ENCODE peak calls at places on chromosomes 1 and 21, in six cellular contexts. One of them, this sample, is unnamed.

GRCh38 chr1:201634261-201634660 is 95.3 kb downstream of the NAV1 start:
- DNase-seq in Peyer's patch: no peak
- DNase-seq in breast epithelium: no peak
- DNase-seq in fibroblast of lung: peak; percentile 64
- DNase-seq in endothelial cell of umbilical vein: peak; percentile 56
- DNase-seq in uterus: no peak
- DNase-seq in this sample: no peak

GRCh38 chr1:206905295-206906164 is 8.3 kb downstream of the IL24 start:
- DNase-seq in Peyer's patch: no peak
- DNase-seq in breast epithelium: no peak
- DNase-seq in fibroblast of lung: peak; percentile 94
- DNase-seq in endothelial cell of umbilical vein: no peak
- DNase-seq in uterus: no peak
- DNase-seq in this sample: no peak

GRCh38 chr1:156641761-156642264 is at the start of gene BCAN:
- DNase-seq in Peyer's patch: no peak
- DNase-seq in breast epithelium: no peak
- DNase-seq in fibroblast of lung: no peak
- DNase-seq in endothelial cell of umbilical vein: no peak
- DNase-seq in uterus: peak; percentile 61
- DNase-seq in this sample: no peak

GRCh38 chr1:158037876-158038359 is 44.5 kb downstream of the KIRREL1 start:
- DNase-seq in Peyer's patch: no peak
- DNase-seq in breast epithelium: no peak
- DNase-seq in fibroblast of lung: peak; percentile 51
- DNase-seq in endothelial cell of umbilical vein: peak; percentile 58
- DNase-seq in uterus: no peak
- DNase-seq in this sample: no peak

GRCh38 chr1:28369518-28370219 is at the start of gene PHACTR4:
- DNase-seq in Peyer's patch: peak; percentile 88
- DNase-seq in breast epithelium: peak; percentile 90
- DNase-seq in fibroblast of lung: peak; percentile 93
- DNase-seq in endothelial cell of umbilical vein: peak; percentile 90
- DNase-seq in uterus: peak; percentile 90
- DNase-seq in this sample: peak; percentile 96

GRCh38 chr1:164610528-164611222 is 51.7 kb downstream of the PBX1 start:
- DNase-seq in Peyer's patch: no peak
- DNase-seq in breast epithelium: no peak
- DNase-seq in fibroblast of lung: no peak
- DNase-seq in endothelial cell of umbilical vein: no peak
- DNase-seq in uterus: no peak
- DNase-seq in this sample: no peak

GRCh38 chr1:109730666-109731065 is 10.2 kb downstream of the GSTM3 start:
- DNase-seq in Peyer's patch: no peak
- DNase-seq in breast epithelium: no peak
- DNase-seq in fibroblast of lung: peak; percentile 71
- DNase-seq in endothelial cell of umbilical vein: no peak
- DNase-seq in uterus: no peak
- DNase-seq in this sample: no peak

GRCh38 chr1:53172751-53173498 is 23.7 kb upstream of the CPT2 start:
- DNase-seq in Peyer's patch: peak; percentile 31
- DNase-seq in breast epithelium: no peak
- DNase-seq in fibroblast of lung: no peak
- DNase-seq in endothelial cell of umbilical vein: no peak
- DNase-seq in uterus: no peak
- DNase-seq in this sample: peak; percentile 61

GRCh38 chr1:159800177-159800935 is 1.8 kb upstream of the FCRL6 start:
- DNase-seq in Peyer's patch: peak; percentile 48
- DNase-seq in breast epithelium: no peak
- DNase-seq in fibroblast of lung: no peak
- DNase-seq in endothelial cell of umbilical vein: no peak
- DNase-seq in uterus: no peak
- DNase-seq in this sample: peak; percentile 40

GRCh38 chr1:207510444-207510843 is 14.5 kb downstream of the CR1 start:
- DNase-seq in Peyer's patch: no peak
- DNase-seq in breast epithelium: no peak
- DNase-seq in fibroblast of lung: no peak
- DNase-seq in endothelial cell of umbilical vein: no peak
- DNase-seq in uterus: no peak
- DNase-seq in this sample: no peak

GRCh38 chr1:218494449-218494852 is 149.3 kb downstream of the TGFB2 start:
- DNase-seq in Peyer's patch: no peak
- DNase-seq in breast epithelium: no peak
- DNase-seq in fibroblast of lung: no peak
- DNase-seq in endothelial cell of umbilical vein: no peak
- DNase-seq in uterus: no peak
- DNase-seq in this sample: no peak

GRCh38 chr1:114956570-114956969 is 73.1 kb upstream of the TSHB start:
- DNase-seq in Peyer's patch: no peak
- DNase-seq in breast epithelium: no peak
- DNase-seq in fibroblast of lung: peak; percentile 1
- DNase-seq in endothelial cell of umbilical vein: peak; percentile 14
- DNase-seq in uterus: no peak
- DNase-seq in this sample: peak; percentile 17

GRCh38 chr1:150889650-150890416 is 2.9 kb downstream of the CTXND2 start:
- DNase-seq in Peyer's patch: no peak
- DNase-seq in breast epithelium: no peak
- DNase-seq in fibroblast of lung: no peak
- DNase-seq in endothelial cell of umbilical vein: no peak
- DNase-seq in uterus: no peak
- DNase-seq in this sample: no peak

GRCh38 chr1:183996396-183996795 is 41.1 kb downstream of the COLGALT2 start:
- DNase-seq in Peyer's patch: no peak
- DNase-seq in breast epithelium: no peak
- DNase-seq in fibroblast of lung: no peak
- DNase-seq in endothelial cell of umbilical vein: no peak
- DNase-seq in uterus: no peak
- DNase-seq in this sample: no peak

GRCh38 chr21:23837564-23837963 is 1769.7 kb downstream of the MRPL39 start:
- DNase-seq in Peyer's patch: no peak
- DNase-seq in breast epithelium: no peak
- DNase-seq in fibroblast of lung: no peak
- DNase-seq in endothelial cell of umbilical vein: no peak
- DNase-seq in uterus: no peak
- DNase-seq in this sample: no peak

GRCh38 chr1:100869996-100870395 is 24.6 kb downstream of the EXTL2 start:
- DNase-seq in Peyer's patch: no peak
- DNase-seq in breast epithelium: no peak
- DNase-seq in fibroblast of lung: no peak
- DNase-seq in endothelial cell of umbilical vein: no peak
- DNase-seq in uterus: no peak
- DNase-seq in this sample: no peak

GRCh38 chr1:11132571-11133293 is 33.1 kb upstream of the EXOSC10 start:
- DNase-seq in Peyer's patch: no peak
- DNase-seq in breast epithelium: no peak
- DNase-seq in fibroblast of lung: no peak
- DNase-seq in endothelial cell of umbilical vein: no peak
- DNase-seq in uterus: no peak
- DNase-seq in this sample: no peak

GRCh38 chr1:231515748-231516147 is 12.7 kb upstream of the TSNAX start:
- DNase-seq in Peyer's patch: no peak
- DNase-seq in breast epithelium: no peak
- DNase-seq in fibroblast of lung: no peak
- DNase-seq in endothelial cell of umbilical vein: no peak
- DNase-seq in uterus: no peak
- DNase-seq in this sample: no peak

GRCh38 chr1:57470028-57470427 is 46.2 kb upstream of the DAB1 start:
- DNase-seq in Peyer's patch: no peak
- DNase-seq in breast epithelium: no peak
- DNase-seq in fibroblast of lung: peak; percentile 83
- DNase-seq in endothelial cell of umbilical vein: no peak
- DNase-seq in uterus: no peak
- DNase-seq in this sample: no peak

GRCh38 chr1:165659581-165659895 is 28.5 kb downstream of the MGST3 start:
- DNase-seq in Peyer's patch: no peak
- DNase-seq in breast epithelium: no peak
- DNase-seq in fibroblast of lung: no peak
- DNase-seq in endothelial cell of umbilical vein: no peak
- DNase-seq in uterus: no peak
- DNase-seq in this sample: no peak

GRCh38 chr1:159881930-159882839 is 17.8 kb downstream of the CFAP45 start:
- DNase-seq in Peyer's patch: peak; percentile 54
- DNase-seq in breast epithelium: peak; percentile 99
- DNase-seq in fibroblast of lung: peak; percentile 99
- DNase-seq in endothelial cell of umbilical vein: peak; percentile 89
- DNase-seq in uterus: peak; percentile 57
- DNase-seq in this sample: peak; percentile 98

DNA sequence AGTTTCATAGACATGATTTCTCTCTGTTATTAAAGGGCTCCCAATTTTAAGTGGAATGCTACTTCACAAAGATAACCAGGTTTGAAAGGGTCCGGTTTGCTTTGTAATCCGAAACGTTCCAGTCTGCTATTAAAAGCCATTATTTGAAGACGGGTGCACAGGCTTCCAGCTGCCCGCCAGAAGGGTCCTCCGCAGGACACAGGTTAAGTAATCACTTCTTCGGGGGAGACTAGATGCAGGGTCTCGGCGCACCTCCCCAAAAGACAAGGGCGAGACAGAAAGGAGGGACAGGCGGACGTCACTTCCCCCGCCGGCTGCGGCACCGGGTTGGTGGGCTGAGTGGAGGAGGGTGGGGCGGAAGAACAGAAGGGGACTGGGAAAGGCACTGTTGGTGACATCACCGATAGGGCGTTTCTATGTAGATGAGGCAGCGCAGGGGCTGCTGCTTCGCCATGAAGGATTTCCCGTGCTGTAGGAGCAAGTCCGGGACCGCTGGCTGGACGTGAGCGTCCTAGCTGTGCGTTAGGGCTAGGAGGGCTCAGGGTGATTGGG is 8.9 kb downstream of the RNU1-2 start:
- DNase-seq in Peyer's patch: peak; percentile 99
- DNase-seq in breast epithelium: peak; percentile 100
- DNase-seq in fibroblast of lung: peak; percentile 96
- DNase-seq in endothelial cell of umbilical vein: peak; percentile 99
- DNase-seq in uterus: peak; percentile 99
- DNase-seq in this sample: peak; percentile 98
- H3K4me1 ChIP-seq in Peyer's patch: peaks cover 4% of the 10 kb centered on the region
- H3K4me1 ChIP-seq in breast epithelium: no peaks in the 10 kb centered on the region
- H3K4me1 ChIP-seq in fibroblast of lung: peaks cover 11% of the 10 kb centered on the region
- H3K4me1 ChIP-seq in endothelial cell of umbilical vein: peaks cover 19% of the 10 kb centered on the region
- H3K4me1 ChIP-seq in uterus: peaks cover 3% of the 10 kb centered on the region
- H3K4me1 ChIP-seq in this sample: no peaks in the 10 kb centered on the region

GRCh38 chr1:228869312-228869824 is 134.1 kb downstream of the RHOU start:
- DNase-seq in Peyer's patch: no peak
- DNase-seq in breast epithelium: no peak
- DNase-seq in fibroblast of lung: no peak
- DNase-seq in endothelial cell of umbilical vein: no peak
- DNase-seq in uterus: no peak
- DNase-seq in this sample: no peak

GRCh38 chr1:228873714-228874113 is 138.4 kb downstream of the RHOU start:
- DNase-seq in Peyer's patch: no peak
- DNase-seq in breast epithelium: no peak
- DNase-seq in fibroblast of lung: no peak
- DNase-seq in endothelial cell of umbilical vein: no peak
- DNase-seq in uterus: no peak
- DNase-seq in this sample: no peak

GRCh38 chr1:228872080-228872479 is 136.8 kb downstream of the RHOU start:
- DNase-seq in Peyer's patch: no peak
- DNase-seq in breast epithelium: no peak
- DNase-seq in fibroblast of lung: no peak
- DNase-seq in endothelial cell of umbilical vein: no peak
- DNase-seq in uterus: no peak
- DNase-seq in this sample: no peak

GRCh38 chr1:228870041-228870713 is 134.9 kb downstream of the RHOU start:
- DNase-seq in Peyer's patch: no peak
- DNase-seq in breast epithelium: no peak
- DNase-seq in fibroblast of lung: no peak
- DNase-seq in endothelial cell of umbilical vein: no peak
- DNase-seq in uterus: no peak
- DNase-seq in this sample: no peak

DNA sequence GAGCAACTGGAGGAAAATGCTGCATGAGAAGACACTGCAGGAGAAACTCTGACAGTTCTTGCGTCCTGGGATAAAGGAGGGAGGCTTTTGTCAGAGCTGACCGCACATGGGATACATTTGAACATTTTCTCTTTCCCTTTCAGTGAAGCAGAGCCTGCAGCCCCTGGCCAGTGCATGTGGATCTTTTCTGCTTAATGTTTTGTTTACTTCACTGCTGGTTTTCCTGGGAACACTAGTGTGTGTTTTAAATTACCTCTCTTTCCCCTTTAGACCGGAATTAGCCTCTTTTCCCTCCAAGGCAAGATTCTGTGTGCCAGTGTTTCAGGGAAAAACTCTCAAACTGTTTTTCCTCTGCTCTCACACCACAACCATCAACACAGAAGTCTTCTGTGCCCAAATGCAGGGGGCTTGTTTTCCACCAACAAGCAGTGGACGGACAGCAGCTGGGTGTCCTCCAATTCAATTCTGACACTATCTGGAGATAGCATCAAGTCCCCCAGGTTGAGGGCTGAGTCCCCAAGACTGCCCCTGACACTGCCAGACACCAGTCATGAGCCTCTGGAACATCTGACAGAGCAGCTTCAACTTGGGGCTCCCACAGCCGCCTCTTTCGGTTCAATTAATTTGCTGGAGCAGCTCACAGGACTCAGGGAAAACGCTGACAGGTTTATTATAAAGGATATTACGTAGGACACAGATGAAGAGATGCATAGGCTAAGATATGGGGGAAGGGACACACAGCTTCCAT is 136.2 kb downstream of the RHOU start:
- DNase-seq in Peyer's patch: no peak
- DNase-seq in breast epithelium: no peak
- DNase-seq in fibroblast of lung: no peak
- DNase-seq in endothelial cell of umbilical vein: no peak
- DNase-seq in uterus: no peak
- DNase-seq in this sample: no peak
- H3K27ac ChIP-seq in Peyer's patch: no peak overlapping the region
- H3K27ac ChIP-seq in breast epithelium: peak overlapping the region; percentile 83
- H3K27ac ChIP-seq in fibroblast of lung: no peak overlapping the region
- H3K27ac ChIP-seq in endothelial cell of umbilical vein: no peak overlapping the region
- H3K27ac ChIP-seq in uterus: peak overlapping the region; percentile 57
- H3K27ac ChIP-seq in this sample: no peak overlapping the region

GRCh38 chr1:12172042-12172851 is 5.5 kb downstream of the TNFRSF1B start:
- DNase-seq in Peyer's patch: no peak
- DNase-seq in breast epithelium: no peak
- DNase-seq in fibroblast of lung: no peak
- DNase-seq in endothelial cell of umbilical vein: no peak
- DNase-seq in uterus: no peak
- DNase-seq in this sample: no peak
- H3K9me3 ChIP-seq in Peyer's patch: no peaks in the 10 kb centered on the region
- H3K9me3 ChIP-seq in breast epithelium: no peaks in the 10 kb centered on the region
- H3K9me3 ChIP-seq in fibroblast of lung: no peaks in the 10 kb centered on the region
- H3K9me3 ChIP-seq in endothelial cell of umbilical vein: no peaks in the 10 kb centered on the region
- H3K9me3 ChIP-seq in uterus: no peaks in the 10 kb centered on the region
- H3K9me3 ChIP-seq in this sample: no peaks in the 10 kb centered on the region

DNA sequence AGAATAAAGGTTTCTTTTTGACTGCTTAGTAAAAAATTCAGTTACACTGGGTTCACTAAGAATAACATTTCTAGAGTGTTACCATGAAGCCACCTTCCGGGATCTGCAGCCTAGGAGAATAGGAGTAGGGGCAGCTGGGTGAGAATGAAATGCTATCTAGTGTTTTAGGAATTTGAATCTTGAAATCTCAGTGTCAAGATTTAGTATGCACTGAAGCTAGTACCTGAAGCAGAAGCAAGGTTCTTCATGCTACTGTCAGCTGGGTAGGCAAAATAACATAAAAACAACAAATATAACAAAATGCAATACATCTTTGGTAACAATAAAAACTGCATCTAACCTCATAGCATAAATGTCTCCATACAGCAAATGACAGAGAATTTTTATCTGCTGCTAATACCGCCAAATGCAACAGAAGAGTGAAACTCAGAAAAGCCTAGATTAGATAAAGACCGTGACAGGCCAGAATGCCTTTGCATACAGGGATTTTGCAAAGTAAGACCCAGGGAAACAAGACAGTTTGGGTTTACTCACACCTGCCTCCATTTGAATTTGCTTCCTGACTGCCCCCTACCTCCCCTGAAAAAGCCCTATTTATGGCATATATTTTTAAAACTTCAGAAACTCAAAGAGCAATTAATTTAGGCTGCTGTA is 58.2 kb downstream of the GADD45A start:
- DNase-seq in Peyer's patch: no peak
- DNase-seq in breast epithelium: no peak
- DNase-seq in fibroblast of lung: no peak
- DNase-seq in endothelial cell of umbilical vein: no peak
- DNase-seq in uterus: no peak
- DNase-seq in this sample: no peak
- H3K4me1 ChIP-seq in Peyer's patch: peaks cover 4% of the 10 kb centered on the region
- H3K4me1 ChIP-seq in breast epithelium: peaks cover 4% of the 10 kb centered on the region
- H3K4me1 ChIP-seq in fibroblast of lung: peaks cover 9% of the 10 kb centered on the region
- H3K4me1 ChIP-seq in endothelial cell of umbilical vein: peaks cover 3% of the 10 kb centered on the region
- H3K4me1 ChIP-seq in uterus: peaks cover 6% of the 10 kb centered on the region
- H3K4me1 ChIP-seq in this sample: peaks cover 14% of the 10 kb centered on the region